ENCODE peak calls at places on chromosome 3, in ten cellular contexts. One of them, this sample, is unnamed.

GRCh38 chr3:40249168-40249567 is 60.3 kb upstream of the EIF1B start:
- ATAC-seq in activated naive CD8-positive, alpha-beta T cell treated with anti-CD3 and anti-CD28 coated beads, Interleukin-2, amount 10 ng/mL, durations not matched to agents 7 days and 5 days: no peak
- ATAC-seq in Right ventricle myocardium inferior: peak; percentile 87
- ATAC-seq in T-helper 17 cell: no peak
- ATAC-seq in gastrocnemius medialis: no peak
- ATAC-seq in mucosa of descending colon: no peak
- ATAC-seq in SK-N-SH treated with all-trans-retinoic acid at 6 μM for 48 hours: no peak
- ATAC-seq in IMR-90: no peak
- ATAC-seq in upper lobe of right lung: no peak
- ATAC-seq in right lobe of liver: no peak
- ATAC-seq in this sample: no peak

GRCh38 chr3:191762323-191762960 is 301.5 kb downstream of the PYDC2 start:
- ATAC-seq in IMR-90: no peak
- ATAC-seq in upper lobe of right lung: no peak
- ATAC-seq in activated naive CD8-positive, alpha-beta T cell treated with anti-CD3 and anti-CD28 coated beads, Interleukin-2, amount 10 ng/mL, durations not matched to agents 7 days and 5 days: no peak
- ATAC-seq in gastrocnemius medialis: no peak
- ATAC-seq in right lobe of liver: peak; percentile 46
- ATAC-seq in SK-N-SH treated with all-trans-retinoic acid at 6 μM for 48 hours: peak; percentile 93
- ATAC-seq in mucosa of descending colon: no peak
- ATAC-seq in Right ventricle myocardium inferior: no peak
- ATAC-seq in T-helper 17 cell: no peak
- ATAC-seq in this sample: no peak

GRCh38 chr3:59180006-59180405 is 130.2 kb upstream of the CFAP20DC start:
- ATAC-seq in upper lobe of right lung: no peak
- ATAC-seq in Right ventricle myocardium inferior: no peak
- ATAC-seq in IMR-90: no peak
- ATAC-seq in gastrocnemius medialis: no peak
- ATAC-seq in SK-N-SH treated with all-trans-retinoic acid at 6 μM for 48 hours: no peak
- ATAC-seq in T-helper 17 cell: no peak
- ATAC-seq in right lobe of liver: no peak
- ATAC-seq in mucosa of descending colon: no peak
- ATAC-seq in activated naive CD8-positive, alpha-beta T cell treated with anti-CD3 and anti-CD28 coated beads, Interleukin-2, amount 10 ng/mL, durations not matched to agents 7 days and 5 days: no peak
- ATAC-seq in this sample: no peak

GRCh38 chr3:149612456-149612855 is 45.4 kb downstream of the WWTR1 start:
- ATAC-seq in mucosa of descending colon: no peak
- ATAC-seq in activated naive CD8-positive, alpha-beta T cell treated with anti-CD3 and anti-CD28 coated beads, Interleukin-2, amount 10 ng/mL, durations not matched to agents 7 days and 5 days: no peak
- ATAC-seq in upper lobe of right lung: no peak
- ATAC-seq in IMR-90: no peak
- ATAC-seq in gastrocnemius medialis: no peak
- ATAC-seq in SK-N-SH treated with all-trans-retinoic acid at 6 μM for 48 hours: no peak
- ATAC-seq in right lobe of liver: no peak
- ATAC-seq in T-helper 17 cell: no peak
- ATAC-seq in Right ventricle myocardium inferior: no peak
- ATAC-seq in this sample: no peak

GRCh38 chr3:28576590-28577220 is 228.1 kb upstream of the AZI2 start:
- ATAC-seq in mucosa of descending colon: no peak
- ATAC-seq in Right ventricle myocardium inferior: no peak
- ATAC-seq in gastrocnemius medialis: peak; percentile 21
- ATAC-seq in activated naive CD8-positive, alpha-beta T cell treated with anti-CD3 and anti-CD28 coated beads, Interleukin-2, amount 10 ng/mL, durations not matched to agents 7 days and 5 days: no peak
- ATAC-seq in IMR-90: no peak
- ATAC-seq in T-helper 17 cell: no peak
- ATAC-seq in right lobe of liver: no peak
- ATAC-seq in SK-N-SH treated with all-trans-retinoic acid at 6 μM for 48 hours: peak; percentile 41
- ATAC-seq in upper lobe of right lung: no peak
- ATAC-seq in this sample: no peak

GRCh38 chr3:194235160-194235559 is 99.2 kb downstream of the HES1 start:
- ATAC-seq in IMR-90: no peak
- ATAC-seq in upper lobe of right lung: no peak
- ATAC-seq in activated naive CD8-positive, alpha-beta T cell treated with anti-CD3 and anti-CD28 coated beads, Interleukin-2, amount 10 ng/mL, durations not matched to agents 7 days and 5 days: no peak
- ATAC-seq in gastrocnemius medialis: no peak
- ATAC-seq in right lobe of liver: no peak
- ATAC-seq in mucosa of descending colon: no peak
- ATAC-seq in SK-N-SH treated with all-trans-retinoic acid at 6 μM for 48 hours: no peak
- ATAC-seq in Right ventricle myocardium inferior: peak; percentile 80
- ATAC-seq in T-helper 17 cell: no peak
- ATAC-seq in this sample: no peak

GRCh38 chr3:186239321-186239720 is 122.7 kb downstream of the DGKG start:
- ATAC-seq in upper lobe of right lung: no peak
- ATAC-seq in gastrocnemius medialis: peak; percentile 54
- ATAC-seq in SK-N-SH treated with all-trans-retinoic acid at 6 μM for 48 hours: peak; percentile 18
- ATAC-seq in right lobe of liver: no peak
- ATAC-seq in mucosa of descending colon: no peak
- ATAC-seq in T-helper 17 cell: no peak
- ATAC-seq in activated naive CD8-positive, alpha-beta T cell treated with anti-CD3 and anti-CD28 coated beads, Interleukin-2, amount 10 ng/mL, durations not matched to agents 7 days and 5 days: no peak
- ATAC-seq in IMR-90: no peak
- ATAC-seq in Right ventricle myocardium inferior: peak; percentile 27
- ATAC-seq in this sample: no peak

GRCh38 chr3:101255441-101255840 is 64.9 kb downstream of the IMPG2 start:
- ATAC-seq in SK-N-SH treated with all-trans-retinoic acid at 6 μM for 48 hours: no peak
- ATAC-seq in right lobe of liver: no peak
- ATAC-seq in T-helper 17 cell: no peak
- ATAC-seq in Right ventricle myocardium inferior: no peak
- ATAC-seq in gastrocnemius medialis: no peak
- ATAC-seq in IMR-90: no peak
- ATAC-seq in mucosa of descending colon: no peak
- ATAC-seq in upper lobe of right lung: no peak
- ATAC-seq in activated naive CD8-positive, alpha-beta T cell treated with anti-CD3 and anti-CD28 coated beads, Interleukin-2, amount 10 ng/mL, durations not matched to agents 7 days and 5 days: no peak
- ATAC-seq in this sample: no peak

GRCh38 chr3:167814441-167814951 is 79.0 kb downstream of the SERPINI1 start:
- ATAC-seq in right lobe of liver: no peak
- ATAC-seq in T-helper 17 cell: no peak
- ATAC-seq in gastrocnemius medialis: peak; percentile 77
- ATAC-seq in upper lobe of right lung: peak; percentile 70
- ATAC-seq in IMR-90: no peak
- ATAC-seq in Right ventricle myocardium inferior: peak; percentile 82
- ATAC-seq in mucosa of descending colon: peak; percentile 27
- ATAC-seq in activated naive CD8-positive, alpha-beta T cell treated with anti-CD3 and anti-CD28 coated beads, Interleukin-2, amount 10 ng/mL, durations not matched to agents 7 days and 5 days: no peak
- ATAC-seq in SK-N-SH treated with all-trans-retinoic acid at 6 μM for 48 hours: peak; percentile 85
- ATAC-seq in this sample: peak; percentile 25

GRCh38 chr3:53489401-53490130 is 4.8 kb upstream of the CACNA1D start:
- ATAC-seq in gastrocnemius medialis: no peak
- ATAC-seq in Right ventricle myocardium inferior: no peak
- ATAC-seq in IMR-90: no peak
- ATAC-seq in SK-N-SH treated with all-trans-retinoic acid at 6 μM for 48 hours: no peak
- ATAC-seq in T-helper 17 cell: no peak
- ATAC-seq in right lobe of liver: no peak
- ATAC-seq in activated naive CD8-positive, alpha-beta T cell treated with anti-CD3 and anti-CD28 coated beads, Interleukin-2, amount 10 ng/mL, durations not matched to agents 7 days and 5 days: no peak
- ATAC-seq in upper lobe of right lung: no peak
- ATAC-seq in mucosa of descending colon: no peak
- ATAC-seq in this sample: no peak

GRCh38 chr3:108406063-108406660 is 104.2 kb downstream of the MYH15 start:
- ATAC-seq in SK-N-SH treated with all-trans-retinoic acid at 6 μM for 48 hours: peak; percentile 4
- ATAC-seq in IMR-90: peak; percentile 36
- ATAC-seq in Right ventricle myocardium inferior: no peak
- ATAC-seq in mucosa of descending colon: no peak
- ATAC-seq in gastrocnemius medialis: no peak
- ATAC-seq in activated naive CD8-positive, alpha-beta T cell treated with anti-CD3 and anti-CD28 coated beads, Interleukin-2, amount 10 ng/mL, durations not matched to agents 7 days and 5 days: peak; percentile 17
- ATAC-seq in T-helper 17 cell: no peak
- ATAC-seq in right lobe of liver: no peak
- ATAC-seq in upper lobe of right lung: no peak
- ATAC-seq in this sample: no peak

GRCh38 chr3:161700998-161701397 is 204.4 kb downstream of the OTOL1 start:
- ATAC-seq in Right ventricle myocardium inferior: no peak
- ATAC-seq in right lobe of liver: no peak
- ATAC-seq in mucosa of descending colon: no peak
- ATAC-seq in upper lobe of right lung: no peak
- ATAC-seq in T-helper 17 cell: no peak
- ATAC-seq in IMR-90: no peak
- ATAC-seq in gastrocnemius medialis: no peak
- ATAC-seq in SK-N-SH treated with all-trans-retinoic acid at 6 μM for 48 hours: no peak
- ATAC-seq in activated naive CD8-positive, alpha-beta T cell treated with anti-CD3 and anti-CD28 coated beads, Interleukin-2, amount 10 ng/mL, durations not matched to agents 7 days and 5 days: no peak
- ATAC-seq in this sample: no peak